ENCODE peak calls at places on chromosomes 13 and 19, in ten cellular contexts. X is A549, H is WERI-Rb-1, M is kidney epithelial cell, W is lung, E is breast epithelium, O is tibial artery, L is nephron progenitor cell, D is mesothelial cell of epicardium, S is foreskin fibroblast. B is an unnamed sample.

GRCh38 chr13:84686973-84687372 is 804.7 kb upstream of the SLITRK1 start:
- DNase-seq in X (no peak), H (no peak), M (no peak), W (no peak), E (no peak), O (no peak), L (no peak), D (no peak), S (no peak), B (no peak)

GRCh38 chr13:59978862-59979261 is 184.9 kb downstream of the DIAPH3 start:
- DNase-seq in X (no peak), H (no peak), M (no peak), W (no peak), E (no peak), O (no peak), L (no peak), D (no peak), S (no peak), B (no peak)

GRCh38 chr13:60152114-60152513 is 11.6 kb downstream of the DIAPH3 start:
- DNase-seq in X (no peak), H (no peak), M (no peak), W (no peak), E (no peak), O (no peak), L (no peak), D (no peak), S (no peak), B (no peak)

GRCh38 chr13:86841264-86841663 is 829.9 kb upstream of the SLITRK5 start:
- DNase-seq in X (no peak), H (no peak), M (no peak), W (no peak), E (no peak), O (no peak), L (no peak), D (no peak), S (no peak), B (no peak)

GRCh38 chr19:8545743-8546142 is 31.5 kb downstream of the MYO1F start:
- DNase-seq in X (no peak), H (no peak), M (no peak), W (no peak), E (no peak), O (no peak), L (no peak), D (no peak), S (no peak), B (no peak)

GRCh38 chr13:39107484-39108040 is 69.3 kb downstream of the NHLRC3 start:
- DNase-seq in X (no peak), H (no peak), M (no peak), W (no peak), E (no peak), O (no peak), L (no peak), D (no peak), S (no peak), B (no peak)

GRCh38 chr19:32453736-32454135 is 48.2 kb downstream of the DPY19L3 start:
- DNase-seq in X (peak; percentile 29), H (no peak), M (no peak), W (no peak), E (no peak), O (no peak), L (no peak), D (no peak), S (peak; percentile 6), B (no peak)

GRCh38 chr19:3121821-3122511 is 13.9 kb upstream of the GNA15 start:
- DNase-seq in X (no peak), H (no peak), M (no peak), W (no peak), E (no peak), O (no peak), L (no peak), D (no peak), S (no peak), B (no peak)

GRCh38 chr13:24362435-24362951 is 53.1 kb downstream of the C1QTNF9 start:
- DNase-seq in X (no peak), H (no peak), M (no peak), W (no peak), E (no peak), O (no peak), L (no peak), D (no peak), S (no peak), B (no peak)

GRCh38 chr13:27620377-27621115 is at the start of gene LNX2:
- DNase-seq in X (peak; percentile 92), H (peak; percentile 100), M (peak; percentile 74), W (peak; percentile 98), E (peak; percentile 99), O (peak; percentile 99), L (peak; percentile 99), D (peak; percentile 97), S (peak; percentile 97), B (peak; percentile 95)

GRCh38 chr13:27621366-27622101 is at the start of gene POLR1D:
- DNase-seq in X (peak; percentile 76), H (peak; percentile 93), M (no peak), W (peak; percentile 84), E (peak; percentile 76), O (peak; percentile 90), L (peak; percentile 76), D (peak; percentile 76), S (peak; percentile 77), B (peak; percentile 38)

GRCh38 chr13:27622881-27623280 is 1.2 kb downstream of the POLR1D start:
- DNase-seq in X (no peak), H (no peak), M (no peak), W (no peak), E (no peak), O (no peak), L (no peak), D (no peak), S (no peak), B (no peak)

GRCh38 chr13:27621116-27621365 is 651 bp upstream of the POLR1D start:
- DNase-seq in X (no peak), H (no peak), M (no peak), W (no peak), E (no peak), O (no peak), L (no peak), D (no peak), S (no peak), B (no peak)

GRCh38 chr13:27622102-27622820 is 569 bp downstream of the POLR1D start:
- DNase-seq in X (peak; percentile 20), H (no peak), M (no peak), W (no peak), E (no peak), O (no peak), L (no peak), D (no peak), S (no peak), B (peak; percentile 45)
- TF ChIP-seq CTCF in X (no peak), H (no peak), M (peak; percentile 20), W (no peak), E (no peak), O (no peak), L (peak; percentile 8), D (no peak), S (peak; percentile 23), B (peak; percentile 72)

DNA sequence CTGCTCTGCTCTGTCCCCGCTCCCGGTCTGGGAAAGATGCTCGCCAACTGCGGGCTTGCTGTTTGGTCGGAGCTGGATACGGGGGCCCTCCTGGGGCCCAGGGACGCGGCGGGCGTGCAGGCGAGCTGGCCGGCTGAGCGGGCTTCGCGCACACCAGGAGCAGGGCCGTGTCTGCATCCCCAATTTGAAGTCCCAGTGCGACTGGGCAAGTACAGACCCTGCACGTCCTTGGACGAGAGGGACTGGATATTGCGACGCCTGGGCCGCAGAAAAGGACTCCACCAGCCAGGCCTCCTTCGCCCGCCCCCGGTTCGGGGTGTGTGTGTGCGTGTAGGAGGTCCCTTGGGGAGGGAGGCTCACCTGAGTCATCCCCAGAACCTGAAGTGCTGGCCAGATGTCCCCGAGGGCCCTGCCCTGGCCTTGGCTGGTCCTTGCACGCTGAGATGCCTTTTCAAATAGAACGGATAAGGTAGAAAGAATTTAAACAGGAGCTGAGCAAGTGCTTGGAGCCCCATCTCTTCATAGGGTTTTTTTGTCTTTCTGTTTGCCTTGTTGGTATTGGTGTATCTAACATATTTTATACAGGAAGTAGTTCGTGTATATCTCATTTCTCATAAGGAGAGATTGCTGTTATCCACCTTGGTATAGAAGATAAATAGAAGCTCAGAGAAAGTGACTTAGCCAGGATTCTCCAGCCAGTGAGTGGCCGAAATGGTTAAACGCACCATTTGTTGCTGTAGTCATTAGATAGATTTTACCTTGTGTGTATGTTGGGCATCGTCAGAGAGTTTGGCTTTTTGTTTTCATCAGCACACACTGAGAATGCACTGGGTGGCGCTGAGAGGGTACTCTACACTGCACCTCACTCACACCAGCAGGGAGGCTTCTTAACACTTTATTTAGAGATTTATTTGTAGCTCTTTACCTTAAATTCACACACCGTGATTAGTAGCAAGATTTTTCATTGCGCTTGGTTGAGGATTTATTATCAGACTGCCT is 1.1 kb downstream of the NAXD start:
- DNase-seq in X (peak; percentile 36), H (peak; percentile 51), M (no peak), W (peak; percentile 37), E (peak; percentile 78), O (peak; percentile 77), L (no peak), D (no peak), S (peak; percentile 71), B (peak; percentile 44)
- TF ChIP-seq CTCF in X (peak; percentile 7), H (peak; percentile 33), M (peak; percentile 20), W (no peak), E (no peak), O (no peak), L (no peak), D (no peak), S (no peak), B (no peak)

GRCh38 chr13:20190481-20191310 is 2.0 kb downstream of the GJB2 start:
- DNase-seq in X (no peak), H (no peak), M (peak; percentile 45), W (no peak), E (no peak), O (no peak), L (no peak), D (no peak), S (peak; percentile 19), B (peak; percentile 40)

GRCh38 chr13:20186771-20187170 is 6.0 kb downstream of the GJB2 start:
- DNase-seq in X (no peak), H (no peak), M (no peak), W (no peak), E (no peak), O (no peak), L (no peak), D (no peak), S (no peak), B (no peak)

GRCh38 chr13:20191902-20192469 is 752 bp downstream of the GJB2 start:
- DNase-seq in X (peak; percentile 16), H (no peak), M (no peak), W (no peak), E (no peak), O (no peak), L (peak; percentile 23), D (no peak), S (no peak), B (no peak)

GRCh38 chr13:20191311-20191901 is 1.3 kb downstream of the GJB2 start:
- DNase-seq in X (no peak), H (no peak), M (no peak), W (no peak), E (no peak), O (no peak), L (no peak), D (no peak), S (no peak), B (no peak)

GRCh38 chr13:20188649-20189553 is 3.8 kb downstream of the GJB2 start:
- DNase-seq in X (peak; percentile 33), H (peak; percentile 53), M (no peak), W (no peak), E (no peak), O (no peak), L (no peak), D (no peak), S (no peak), B (no peak)
- TF ChIP-seq CTCF in X (no peak), H (peak; percentile 53), M (peak; percentile 19), W (no peak), E (no peak), O (no peak), L (peak; percentile 9), D (no peak), S (no peak), B (peak; percentile 27)

GRCh38 chr13:50616101-50616500 is 227.4 kb downstream of the DLEU7 start:
- DNase-seq in X (no peak), H (no peak), M (no peak), W (no peak), E (no peak), O (no peak), L (no peak), D (no peak), S (peak; percentile 84), B (peak; percentile 28)
- TF ChIP-seq CTCF in X (no peak), H (no peak), M (no peak), W (no peak), E (no peak), O (no peak), L (no peak), D (no peak), S (no peak), B (peak; percentile 21)